ENCODE peak calls at places on chromosome 4, in nine cellular contexts. R is HCT116, S is H1, N is SK-N-SH, V is endothelial cell of umbilical vein, Z is K562, Y is HepG2, C is A549, F is GM12878. L is an unnamed sample.

GRCh38 chr4:2910409-2910808 is 52.8 kb downstream of the NOP14 start:
- DNase-seq in F (no peak), S (no peak), V (no peak), Y (no peak), C (no peak), N (no peak), R (no peak), Z (no peak), L (no peak)

GRCh38 chr4:165293061-165293460 is 34.4 kb upstream of the MSMO1 start:
- DNase-seq in R (no peak), N (no peak), C (no peak), Y (no peak), Z (no peak), F (no peak), S (peak; percentile 17), V (no peak), L (peak; percentile 13)

GRCh38 chr4:123659262-123659661 is 262.7 kb downstream of the SPRY1 start:
- DNase-seq in S (no peak), N (no peak), R (no peak), C (no peak), Y (peak; percentile 93), V (no peak), Z (no peak), F (no peak), L (no peak)

GRCh38 chr4:82797591-82798081 is 960 bp downstream of the SCD5 start:
- DNase-seq in R (no peak), Y (no peak), C (peak; percentile 26), Z (no peak), F (no peak), V (peak; percentile 40), S (no peak), N (peak; percentile 75), L (peak; percentile 31)

GRCh38 chr4:178823673-178824072 is 1381.4 kb upstream of the AGA start:
- DNase-seq in S (no peak), Y (no peak), N (no peak), F (no peak), Z (no peak), V (no peak), R (no peak), C (no peak), L (no peak)

GRCh38 chr4:132071815-132072214 is 1077.3 kb upstream of the PCDH10 start:
- DNase-seq in R (no peak), C (no peak), V (peak; percentile 68), F (no peak), N (no peak), Z (no peak), S (no peak), Y (no peak), L (no peak)

GRCh38 chr4:79748835-79749234 is 324.2 kb downstream of the ANTXR2 start:
- DNase-seq in Z (no peak), S (no peak), Y (no peak), R (no peak), C (no peak), N (no peak), F (no peak), V (no peak), L (no peak)

GRCh38 chr4:185309770-185310169 is 86.0 kb downstream of the LRP2BP start:
- DNase-seq in V (no peak), Y (no peak), S (no peak), Z (no peak), C (no peak), F (peak; percentile 78), N (no peak), R (no peak), L (no peak)

GRCh38 chr4:157713342-157713741 is 459.5 kb downstream of the GASK1B start:
- DNase-seq in V (no peak), R (no peak), N (peak; percentile 4), F (no peak), Z (no peak), C (no peak), Y (no peak), S (no peak), L (no peak)

GRCh38 chr4:88078592-88078991 is 71.2 kb downstream of the PKD2 start:
- DNase-seq in S (no peak), R (no peak), Z (no peak), N (no peak), Y (no peak), V (no peak), C (no peak), F (no peak), L (no peak)

GRCh38 chr4:142473960-142474338 is 372.2 kb downstream of the INPP4B start:
- DNase-seq in Y (no peak), S (no peak), C (no peak), Z (no peak), R (no peak), N (no peak), F (no peak), V (no peak), L (no peak)

GRCh38 chr4:181938641-181939040 is 304.6 kb upstream of the TENM3 start:
- DNase-seq in Z (no peak), V (no peak), N (no peak), R (no peak), F (no peak), C (no peak), S (no peak), Y (no peak), L (no peak)

GRCh38 chr4:181933471-181933870 is 309.7 kb upstream of the TENM3 start:
- DNase-seq in Z (no peak), Y (no peak), V (no peak), C (no peak), S (no peak), F (no peak), N (no peak), R (no peak), L (no peak)

GRCh38 chr4:181944527-181944926 is 298.7 kb upstream of the TENM3 start:
- DNase-seq in C (no peak), V (no peak), Y (no peak), F (no peak), N (no peak), R (no peak), S (no peak), Z (no peak), L (no peak)

GRCh38 chr4:181939199-181939945 is 303.8 kb upstream of the TENM3 start:
- DNase-seq in S (no peak), R (no peak), V (no peak), C (peak; percentile 9), Y (no peak), Z (no peak), F (no peak), N (no peak), L (no peak)
- TF ChIP-seq MAX in S (no peak), R (no peak), V (no peak), C (no peak), Y (no peak), Z (no peak), F (no peak), N (no peak), L (no peak)

GRCh38 chr4:41213563-41214157 is 682 bp downstream of the APBB2 start:
- DNase-seq in V (peak; percentile 37), N (no peak), Z (no peak), S (no peak), Y (no peak), F (no peak), C (no peak), R (no peak), L (no peak)

GRCh38 chr4:41214158-41215146 is at the start of gene APBB2:
- DNase-seq in R (peak; percentile 93), F (peak; percentile 49), S (peak; percentile 95), N (peak; percentile 98), V (peak; percentile 98), Z (peak; percentile 84), C (peak; percentile 95), Y (peak; percentile 94), L (peak; percentile 97)

GRCh38 chr4:41209901-41210300 is 4.4 kb downstream of the APBB2 start:
- DNase-seq in S (no peak), Z (no peak), C (no peak), R (no peak), V (no peak), Y (no peak), N (no peak), F (no peak), L (no peak)

GRCh38 chr4:41215155-41215554 is 813 bp upstream of the APBB2 start:
- DNase-seq in N (peak; percentile 13), S (no peak), V (peak; percentile 39), Z (no peak), F (no peak), R (no peak), C (no peak), Y (no peak), L (peak; percentile 13)

DNA sequence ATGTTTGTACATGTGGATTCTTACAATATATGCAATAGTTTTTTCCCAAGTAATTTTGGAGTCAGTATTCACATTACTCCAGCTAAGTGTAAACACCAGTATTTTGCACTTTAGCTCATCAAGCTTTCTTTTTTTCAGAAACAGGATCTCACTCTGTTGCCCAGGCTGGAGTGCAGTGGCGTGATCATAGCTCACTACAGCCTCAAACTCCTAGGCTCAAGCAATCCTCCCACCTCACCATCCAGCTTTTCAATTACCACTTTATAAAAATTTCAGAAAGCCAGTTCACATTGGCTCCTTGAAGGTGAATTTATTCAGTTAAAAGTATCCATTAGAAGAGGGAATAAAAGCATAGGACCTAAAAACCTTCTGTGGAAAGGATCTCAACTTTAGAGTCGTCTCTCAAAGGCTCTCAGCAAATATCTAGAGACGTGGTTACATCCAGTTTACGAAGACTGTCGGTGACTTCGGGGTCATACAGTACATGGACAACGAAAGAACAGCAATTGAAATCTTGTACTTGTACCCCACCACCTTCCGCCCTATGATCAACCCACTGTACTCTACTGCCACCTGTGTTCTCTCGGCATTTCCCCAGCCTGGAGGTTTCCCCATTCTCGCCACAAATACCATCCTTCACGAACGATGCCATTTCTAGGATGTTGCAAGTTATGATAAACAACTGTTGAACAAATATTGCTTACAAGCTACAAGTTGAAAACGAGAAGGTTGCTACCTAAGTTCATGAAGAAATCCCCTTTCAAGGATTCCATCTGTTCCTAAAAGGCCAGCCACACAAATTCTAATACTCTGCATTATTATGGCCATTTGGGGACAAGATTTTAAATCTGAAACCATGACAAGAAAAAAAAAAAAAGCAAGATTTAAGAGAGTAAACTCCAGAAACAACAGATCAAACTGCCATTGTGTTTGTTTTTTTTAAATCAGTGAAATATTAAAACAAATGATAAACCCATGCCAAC is 1.8 kb downstream of the APBB2 start:
- DNase-seq in C (peak; percentile 69), S (no peak), Y (peak; percentile 64), N (peak; percentile 55), R (no peak), Z (no peak), V (peak; percentile 86), F (peak; percentile 70), L (peak; percentile 79)
- H3K4me3 ChIP-seq in C (peak overlapping the region; percentile 93), S (peak overlapping the region; percentile 55), Y (peak overlapping the region; percentile 81), N (peak overlapping the region; percentile 85), R (peak overlapping the region; percentile 92), Z (no peak overlapping the region), V (peak overlapping the region; percentile 85), F (peak overlapping the region; percentile 83), L (no peak overlapping the region)

GRCh38 chr4:78265006-78265405 is 207.9 kb downstream of the FRAS1 start:
- DNase-seq in N (no peak), R (no peak), C (no peak), F (no peak), Y (no peak), S (no peak), Z (no peak), V (no peak), L (no peak)
- TF ChIP-seq MAX in N (no peak), R (no peak), C (no peak), F (no peak), Y (no peak), S (no peak), Z (no peak), V (no peak), L (no peak)

DNA sequence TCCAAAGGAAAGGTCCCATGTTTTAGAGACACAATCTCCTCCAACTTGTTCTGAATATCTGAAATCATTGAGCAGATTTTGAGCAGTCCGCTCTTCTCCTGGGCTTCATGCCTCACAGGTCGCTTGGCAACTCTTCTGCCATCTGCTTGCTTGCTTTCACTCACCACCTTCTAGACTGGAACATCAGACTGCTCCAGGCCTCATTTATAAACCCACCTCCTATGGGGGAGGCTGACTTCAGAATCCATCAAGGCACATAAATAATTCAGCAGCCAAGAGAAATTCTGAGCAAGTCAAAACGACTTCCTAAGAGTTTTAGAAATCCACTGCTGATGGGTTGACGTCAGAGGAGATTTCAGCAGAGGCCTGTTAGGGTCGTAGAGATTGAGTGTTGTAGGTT is 64.1 kb downstream of the FAM184B start:
- DNase-seq in Z (no peak), R (no peak), N (no peak), C (no peak), V (no peak), F (no peak), S (no peak), Y (no peak), L (no peak)
- H3K4me3 ChIP-seq in Z (no peak overlapping the region), R (no peak overlapping the region), N (no peak overlapping the region), C (no peak overlapping the region), V (no peak overlapping the region), F (no peak overlapping the region), S (no peak overlapping the region), Y (no peak overlapping the region), L (no peak overlapping the region)